ENCODE peak calls at places on chromosome 19, in six cellular contexts. One of them, this sample, is unnamed.
A peak's percentile ranks its signal among the peaks of the same experiment; 100 is the strongest.

GRCh38 chr19:955803-956746 is 28.1 kb upstream of the WDR18 start:
- DNase-seq in naive B cell: no peak
- DNase-seq in thoracic aorta: no peak
- DNase-seq in amniotic stem cell: no peak
- DNase-seq in SK-N-DZ: no peak
- DNase-seq in CD8-positive, alpha-beta T cell: no peak
- DNase-seq in this sample: no peak

GRCh38 chr19:41641879-41642485 is 15.1 kb upstream of the CEACAM4 start:
- DNase-seq in naive B cell: peak; percentile 51
- DNase-seq in thoracic aorta: no peak
- DNase-seq in amniotic stem cell: peak; percentile 7
- DNase-seq in SK-N-DZ: peak; percentile 17
- DNase-seq in CD8-positive, alpha-beta T cell: peak; percentile 36
- DNase-seq in this sample: peak; percentile 56

GRCh38 chr19:3275583-3276340 is 51.3 kb downstream of the CELF5 start:
- DNase-seq in naive B cell: peak; percentile 38
- DNase-seq in thoracic aorta: peak; percentile 7
- DNase-seq in amniotic stem cell: peak; percentile 47
- DNase-seq in SK-N-DZ: peak; percentile 58
- DNase-seq in CD8-positive, alpha-beta T cell: peak; percentile 88
- DNase-seq in this sample: peak; percentile 46

GRCh38 chr19:6278740-6279619 is 795 bp downstream of the MLLT1 start:
- DNase-seq in naive B cell: no peak
- DNase-seq in thoracic aorta: no peak
- DNase-seq in amniotic stem cell: no peak
- DNase-seq in SK-N-DZ: no peak
- DNase-seq in CD8-positive, alpha-beta T cell: no peak
- DNase-seq in this sample: no peak

GRCh38 chr19:35260694-35261304 is 8.0 kb upstream of the USF2 start:
- DNase-seq in naive B cell: no peak
- DNase-seq in thoracic aorta: no peak
- DNase-seq in amniotic stem cell: no peak
- DNase-seq in SK-N-DZ: no peak
- DNase-seq in CD8-positive, alpha-beta T cell: no peak
- DNase-seq in this sample: no peak

GRCh38 chr19:48543121-48543710 is 8.8 kb upstream of the SULT2B1 start:
- DNase-seq in naive B cell: no peak
- DNase-seq in thoracic aorta: no peak
- DNase-seq in amniotic stem cell: no peak
- DNase-seq in SK-N-DZ: no peak
- DNase-seq in CD8-positive, alpha-beta T cell: no peak
- DNase-seq in this sample: peak; percentile 5

GRCh38 chr19:3065675-3066357 is 3.5 kb upstream of the TLE5 start:
- DNase-seq in naive B cell: peak; percentile 71
- DNase-seq in thoracic aorta: no peak
- DNase-seq in amniotic stem cell: no peak
- DNase-seq in SK-N-DZ: no peak
- DNase-seq in CD8-positive, alpha-beta T cell: no peak
- DNase-seq in this sample: no peak

GRCh38 chr19:41928754-41929535 is 696 bp upstream of the ERFL start:
- DNase-seq in naive B cell: peak; percentile 46
- DNase-seq in thoracic aorta: no peak
- DNase-seq in amniotic stem cell: no peak
- DNase-seq in SK-N-DZ: no peak
- DNase-seq in CD8-positive, alpha-beta T cell: no peak
- DNase-seq in this sample: peak; percentile 39

GRCh38 chr19:16070366-16070990 is 5.8 kb upstream of the TPM4 start:
- DNase-seq in naive B cell: peak; percentile 94
- DNase-seq in thoracic aorta: peak; percentile 57
- DNase-seq in amniotic stem cell: no peak
- DNase-seq in SK-N-DZ: no peak
- DNase-seq in CD8-positive, alpha-beta T cell: peak; percentile 67
- DNase-seq in this sample: no peak

GRCh38 chr19:42254850-42255765 is at the start of gene ERF:
- DNase-seq in naive B cell: peak; percentile 94
- DNase-seq in thoracic aorta: peak; percentile 78
- DNase-seq in amniotic stem cell: peak; percentile 77
- DNase-seq in SK-N-DZ: peak; percentile 83
- DNase-seq in CD8-positive, alpha-beta T cell: peak; percentile 92
- DNase-seq in this sample: peak; percentile 60

GRCh38 chr19:55454787-55455243 is 6.6 kb downstream of the ISOC2 start:
- DNase-seq in naive B cell: no peak
- DNase-seq in thoracic aorta: no peak
- DNase-seq in amniotic stem cell: peak; percentile 19
- DNase-seq in SK-N-DZ: peak; percentile 43
- DNase-seq in CD8-positive, alpha-beta T cell: no peak
- DNase-seq in this sample: peak; percentile 32

GRCh38 chr19:34393629-34394028 is 10.6 kb upstream of the PDCD2L start:
- DNase-seq in naive B cell: no peak
- DNase-seq in thoracic aorta: no peak
- DNase-seq in amniotic stem cell: no peak
- DNase-seq in SK-N-DZ: no peak
- DNase-seq in CD8-positive, alpha-beta T cell: no peak
- DNase-seq in this sample: no peak

GRCh38 chr19:6126335-6126974 is 9.0 kb upstream of the ACSBG2 start:
- DNase-seq in naive B cell: no peak
- DNase-seq in thoracic aorta: no peak
- DNase-seq in amniotic stem cell: no peak
- DNase-seq in SK-N-DZ: peak; percentile 37
- DNase-seq in CD8-positive, alpha-beta T cell: no peak
- DNase-seq in this sample: peak; percentile 67

GRCh38 chr19:42143341-42144234 is 11.3 kb upstream of the POU2F2 start:
- DNase-seq in naive B cell: no peak
- DNase-seq in thoracic aorta: no peak
- DNase-seq in amniotic stem cell: no peak
- DNase-seq in SK-N-DZ: peak; percentile 73
- DNase-seq in CD8-positive, alpha-beta T cell: no peak
- DNase-seq in this sample: no peak

GRCh38 chr19:44734357-44734756 is 14.2 kb upstream of the BCL3 start:
- DNase-seq in naive B cell: no peak
- DNase-seq in thoracic aorta: no peak
- DNase-seq in amniotic stem cell: no peak
- DNase-seq in SK-N-DZ: no peak
- DNase-seq in CD8-positive, alpha-beta T cell: no peak
- DNase-seq in this sample: no peak